ENCODE peak calls at places on chromosomes 13 and 19, in five cellular contexts. D is heart left ventricle, Y is HCT116, Q is A549, P is right lobe of liver. O is an unnamed sample.

GRCh38 chr13:52830946-52831345 is 17.5 kb downstream of the PCDH8 start:
- DNase-seq in D (no peak), Y (no peak), Q (no peak), P (no peak), O (no peak)

GRCh38 chr13:43583331-43583730 is 203.4 kb downstream of the ENOX1 start:
- DNase-seq in D (no peak), Y (no peak), Q (no peak), P (no peak), O (no peak)

GRCh38 chr19:38351865-38352395 is 16.3 kb downstream of the CATSPERG start:
- DNase-seq in D (no peak), Y (no peak), Q (no peak), P (no peak), O (no peak)

GRCh38 chr19:4556574-4557185 is 2.8 kb downstream of the SEMA6B start:
- DNase-seq in D (no peak), Y (peak), Q (peak), P (no peak), O (no peak)

GRCh38 chr19:45638930-45639729 is at the start of gene EML2:
- DNase-seq in D (peak), Y (no peak), Q (peak), P (peak), O (no peak)

GRCh38 chr19:51729781-51730180 is 6.0 kb upstream of the HAS1 start:
- DNase-seq in D (no peak), Y (no peak), Q (no peak), P (no peak), O (no peak)

GRCh38 chr19:38877781-38878574 is at the start of gene RINL:
- DNase-seq in D (peak), Y (no peak), Q (no peak), P (no peak), O (no peak)

GRCh38 chr13:88153353-88153752 is 482.2 kb downstream of the SLITRK5 start:
- DNase-seq in D (no peak), Y (no peak), Q (no peak), P (no peak), O (no peak)

DNA sequence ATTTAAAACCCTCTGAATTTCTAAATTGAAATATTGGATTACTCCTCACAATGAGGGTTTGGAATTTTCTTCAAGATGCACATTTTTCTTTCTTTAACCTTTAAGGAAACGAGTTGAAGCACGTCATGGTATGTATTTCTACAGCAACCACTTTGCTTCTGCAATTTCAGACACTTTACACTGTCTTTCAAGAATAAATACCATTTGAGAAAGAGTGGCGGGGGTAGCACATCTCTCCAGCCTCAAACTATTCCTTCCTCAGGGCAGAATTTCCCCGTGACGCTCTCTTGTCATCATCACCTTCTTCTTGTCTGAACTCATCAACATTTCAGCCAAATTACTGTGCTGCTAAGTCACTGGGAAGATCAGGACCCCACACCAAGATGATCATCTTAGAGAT is 1073.4 kb downstream of the EFNB2 start:
- DNase-seq in D (no peak), Y (no peak), Q (no peak), P (no peak), O (no peak)
- H3K27ac ChIP-seq in D (no peak), Y (no peak), Q (no peak), P (no peak), O (no peak)

DNA sequence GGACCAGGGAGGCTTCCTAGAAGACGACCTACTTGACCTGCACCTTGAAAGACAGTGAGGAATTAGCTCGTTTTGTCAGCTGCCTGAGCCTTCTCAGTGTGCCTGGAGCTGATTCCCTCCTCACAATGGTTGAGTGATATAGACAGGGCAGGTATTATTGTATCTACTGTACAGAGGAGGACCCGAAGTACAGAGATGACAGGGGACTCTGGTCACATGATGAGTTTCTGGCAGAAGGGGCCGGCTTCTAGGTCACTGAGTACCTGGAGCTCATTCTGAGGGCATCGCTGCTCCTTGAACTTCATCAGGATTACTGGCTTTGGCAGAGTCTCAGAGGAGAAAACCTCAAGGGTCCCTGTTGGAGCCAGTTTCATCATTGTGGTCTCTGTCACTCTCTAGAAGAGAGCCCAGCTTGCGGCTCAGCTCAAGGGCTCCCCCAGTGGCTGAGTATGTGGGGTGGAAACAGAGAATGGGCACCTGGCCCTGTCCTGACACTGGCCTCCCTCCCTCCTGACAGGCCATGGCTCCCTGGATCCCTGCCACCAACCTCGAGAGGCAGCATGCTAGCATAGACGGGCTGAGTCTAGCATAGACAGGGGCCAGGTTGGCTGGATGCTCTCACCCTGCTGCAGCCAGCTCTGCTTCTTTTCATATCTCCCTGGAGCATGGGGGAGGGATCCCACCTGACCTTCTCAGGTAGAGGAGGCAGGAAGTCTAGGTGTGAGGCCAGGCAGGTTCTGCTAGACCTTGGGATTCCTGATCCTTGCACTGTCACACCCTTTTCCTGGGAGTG is 38.7 kb downstream of the NFIX start:
- DNase-seq in D (peak), Y (peak), Q (peak), P (peak), O (peak)
- TF ChIP-seq POLR2A in D (no peak), Y (no peak), Q (no peak), P (no peak), O (no peak)

GRCh38 chr19:3496392-3497273 is 3.8 kb downstream of the DOHH start:
- DNase-seq in D (no peak), Y (no peak), Q (no peak), P (no peak), O (no peak)

GRCh38 chr19:3494051-3494450 is 6.4 kb downstream of the DOHH start:
- DNase-seq in D (no peak), Y (no peak), Q (no peak), P (no peak), O (no peak)

GRCh38 chr19:3493651-3494050 is 6.8 kb downstream of the DOHH start:
- DNase-seq in D (no peak), Y (no peak), Q (no peak), P (no peak), O (no peak)

GRCh38 chr19:3492919-3493318 is 7.6 kb downstream of the DOHH start:
- DNase-seq in D (no peak), Y (no peak), Q (no peak), P (no peak), O (no peak)

DNA sequence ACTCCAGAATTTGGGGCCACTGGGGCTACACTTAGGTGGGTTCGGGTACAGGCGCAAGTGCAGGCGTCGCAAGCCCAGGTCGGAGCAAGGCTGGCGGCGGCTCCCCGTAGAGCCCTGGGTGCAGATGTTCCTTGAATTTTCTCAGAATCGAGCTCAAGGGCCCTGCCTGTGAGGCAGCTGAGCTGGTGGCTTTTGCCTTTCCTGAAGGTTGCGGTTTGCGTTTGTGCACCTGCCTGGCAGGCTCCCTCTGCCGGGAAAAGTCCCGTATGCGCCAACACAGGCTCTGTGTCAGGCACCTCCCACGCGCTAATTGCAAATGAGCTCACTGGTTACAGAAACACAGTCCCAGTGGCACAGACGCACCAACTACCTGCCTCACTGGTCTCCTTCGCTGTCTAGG is 5.9 kb downstream of the DOHH start:
- DNase-seq in D (no peak), Y (no peak), Q (no peak), P (no peak), O (no peak)
- TF ChIP-seq CTCF in D (no peak), Y (no peak), Q (no peak), P (no peak), O (no peak)

DNA sequence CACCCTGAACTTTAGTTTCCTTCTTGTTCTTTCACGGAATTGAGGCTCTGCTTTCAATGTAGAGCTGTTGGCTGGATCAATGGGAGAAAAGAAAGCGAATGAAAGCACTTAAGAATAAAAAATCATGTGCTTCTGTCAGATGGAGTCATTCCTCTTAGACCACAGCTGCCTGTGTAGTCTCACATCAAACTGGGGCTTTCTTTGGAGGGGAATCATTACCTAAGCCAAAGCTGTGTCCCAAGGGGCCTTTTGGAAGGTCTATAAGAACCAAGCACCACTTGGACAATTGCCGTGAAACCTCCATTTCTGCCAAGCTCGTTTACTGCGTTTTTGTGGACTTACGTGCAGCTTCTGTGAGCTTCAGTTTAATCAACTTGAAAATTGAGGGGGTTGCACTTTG is 44.2 kb upstream of the RNF113B start:
- DNase-seq in D (no peak), Y (no peak), Q (no peak), P (no peak), O (no peak)
- H3K27ac ChIP-seq in D (no peak), Y (no peak), Q (no peak), P (no peak), O (no peak)

GRCh38 chr19:810077-810855 is 11.5 kb downstream of the PLPPR3 start:
- DNase-seq in D (peak), Y (no peak), Q (no peak), P (no peak), O (no peak)
- TF ChIP-seq POLR2A in D (no peak), Y (no peak), Q (no peak), P (no peak), O (no peak)

O was measured in gastrocnemius medialis.